ENCODE peak calls at places on chromosomes 4 and X, in ten cellular contexts. D, Y, W, R, S, E, A, Q, V and N are unnamed samples.

GRCh38 chr4:26803462-26803861 is 57.2 kb upstream of the STIM2 start:
- DNase-seq in W (no peak), D (no peak), Y (no peak), Q (no peak), E (no peak), S (peak), A (no peak), V (no peak), R (no peak), N (no peak)

GRCh38 chr4:19987746-19988145 is 264.0 kb upstream of the SLIT2 start:
- DNase-seq in W (no peak), Y (no peak), S (peak), A (no peak), Q (no peak), D (no peak), V (no peak), E (no peak), R (peak), N (no peak)

GRCh38 chrX:72276478-72276953 is 532 bp downstream of the RPS4X start:
- DNase-seq in R (no peak), E (no peak), W (no peak), A (no peak), Y (no peak), D (no peak), S (no peak), V (no peak), Q (no peak), N (no peak)

GRCh38 chrX:55593756-55594257 is 29.4 kb upstream of the FOXR2 start:
- DNase-seq in E (no peak), D (no peak), S (peak), A (no peak), V (no peak), Q (no peak), W (no peak), R (no peak), Y (no peak), N (no peak)

GRCh38 chr4:163350672-163351071 is 7.0 kb downstream of the NPY5R start:
- DNase-seq in D (no peak), V (peak), Q (no peak), W (no peak), S (no peak), A (no peak), Y (no peak), R (no peak), E (no peak), N (no peak)

GRCh38 chrX:51776851-51777250 is 33.6 kb downstream of the GSPT2 start:
- DNase-seq in Q (no peak), Y (no peak), V (no peak), D (no peak), E (no peak), R (no peak), S (no peak), A (no peak), W (no peak), N (no peak)

GRCh38 chr4:102196221-102196620 is 149.1 kb downstream of the SLC39A8 start:
- DNase-seq in S (no peak), E (no peak), A (no peak), W (no peak), Y (no peak), R (no peak), V (no peak), Q (no peak), D (no peak), N (no peak)

GRCh38 chr4:54499308-54500074 is 158.3 kb upstream of the KIT start:
- DNase-seq in A (no peak), R (peak), V (no peak), E (no peak), D (no peak), S (peak), W (no peak), Y (no peak), Q (no peak), N (no peak)

GRCh38 chr4:185839204-185839712 is 27.3 kb upstream of the SORBS2 start:
- DNase-seq in W (no peak), A (no peak), S (peak), Q (no peak), R (peak), E (no peak), V (peak), Y (no peak), D (no peak), N (peak)

GRCh38 chr4:41318839-41319530 is 62.3 kb downstream of the UCHL1 start:
- DNase-seq in R (no peak), Q (no peak), S (no peak), D (no peak), A (no peak), W (no peak), V (peak), Y (no peak), E (no peak), N (no peak)

GRCh38 chr4:138522366-138522765 is 280.2 kb upstream of the SLC7A11 start:
- DNase-seq in Y (no peak), R (peak), V (peak), E (no peak), W (no peak), A (no peak), S (no peak), Q (no peak), D (no peak), N (no peak)

GRCh38 chrX:72053508-72053907 is 78.2 kb downstream of the RTL5 start:
- DNase-seq in V (no peak), A (no peak), E (no peak), W (no peak), R (no peak), Q (no peak), D (no peak), S (no peak), Y (no peak), N (no peak)

GRCh38 chr4:182604953-182605352 is 312.2 kb downstream of the DCTD start:
- DNase-seq in Q (no peak), D (no peak), Y (no peak), S (no peak), R (peak), W (no peak), A (no peak), E (no peak), V (no peak), N (no peak)

GRCh38 chr4:122666527-122667245 is 45.8 kb upstream of the IL21 start:
- DNase-seq in S (peak), W (no peak), A (no peak), R (peak), Y (no peak), D (no peak), E (no peak), V (peak), Q (no peak), N (no peak)

GRCh38 chrX:33183366-33183765 is 28.0 kb downstream of the DMD start:
- DNase-seq in Q (no peak), E (no peak), S (peak), W (no peak), R (peak), V (peak), A (no peak), D (no peak), Y (no peak), N (no peak)

GRCh38 chr4:162475221-162475620 is 311.4 kb upstream of the FSTL5 start:
- DNase-seq in W (no peak), Q (no peak), R (no peak), V (peak), A (no peak), E (no peak), S (no peak), D (no peak), Y (no peak), N (no peak)

GRCh38 chr4:41257257-41257900 is 651 bp downstream of the UCHL1 start:
- DNase-seq in W (peak), R (peak), A (peak), Q (no peak), E (no peak), V (peak), D (no peak), S (peak), Y (peak), N (no peak)

GRCh38 chr4:70712150-70712549 is 9.6 kb upstream of the RUFY3 start:
- DNase-seq in Q (no peak), R (no peak), A (no peak), E (no peak), D (no peak), Y (no peak), V (no peak), S (no peak), W (no peak), N (no peak)

GRCh38 chrX:1524874-1525582 is 12.0 kb downstream of the P2RY8 start:
- DNase-seq in R (no peak), V (no peak), Q (no peak), S (no peak), E (no peak), D (no peak), W (no peak), A (no peak), Y (no peak), N (no peak)

GRCh38 chr4:56424697-56425514 is 10.5 kb downstream of the PPAT start:
- DNase-seq in A (no peak), Y (no peak), V (peak), S (peak), R (peak), W (no peak), E (peak), Q (peak), D (peak), N (no peak)

GRCh38 chrX:73850124-73851013 is 287.4 kb downstream of the CHIC1 start:
- DNase-seq in R (peak), W (peak), D (no peak), A (no peak), Y (no peak), S (peak), V (peak), Q (no peak), E (no peak), N (no peak)

GRCh38 chr4:34181311-34181808 is 2063.0 kb downstream of the ARAP2 start:
- DNase-seq in Q (no peak), R (peak), V (no peak), A (no peak), W (no peak), S (peak), E (no peak), Y (no peak), D (no peak), N (no peak)